ENCODE peak calls at places on chromosomes 11 and 22, in five cellular contexts. One of them, this sample, is unnamed.

GRCh38 chr22:28180804-28181203 is 261.7 kb upstream of the PITPNB start:
- DNase-seq in IMR-90: no peak
- DNase-seq in astrocyte: peak
- DNase-seq in coronary artery: no peak
- DNase-seq in A549: no peak
- DNase-seq in this sample: no peak

GRCh38 chr11:15674756-15675155 is 560.0 kb downstream of the INSC start:
- DNase-seq in astrocyte: no peak
- DNase-seq in A549: no peak
- DNase-seq in coronary artery: no peak
- DNase-seq in IMR-90: no peak
- DNase-seq in this sample: no peak

GRCh38 chr11:71491531-71492329 is 35.3 kb upstream of the KRTAP5-7 start:
- DNase-seq in A549: no peak
- DNase-seq in IMR-90: no peak
- DNase-seq in astrocyte: no peak
- DNase-seq in coronary artery: no peak
- DNase-seq in this sample: no peak

GRCh38 chr11:10326080-10326964 is 21.4 kb downstream of the ADM start:
- DNase-seq in coronary artery: no peak
- DNase-seq in A549: no peak
- DNase-seq in astrocyte: no peak
- DNase-seq in IMR-90: no peak
- DNase-seq in this sample: no peak

GRCh38 chr22:22546490-22546889 is 12.6 kb downstream of the PRAME start:
- DNase-seq in coronary artery: no peak
- DNase-seq in A549: no peak
- DNase-seq in IMR-90: peak
- DNase-seq in astrocyte: no peak
- DNase-seq in this sample: no peak

GRCh38 chr11:32487270-32487669 is 51.9 kb upstream of the WT1 start:
- DNase-seq in astrocyte: no peak
- DNase-seq in IMR-90: no peak
- DNase-seq in A549: peak
- DNase-seq in coronary artery: no peak
- DNase-seq in this sample: peak

GRCh38 chr11:26105762-26106423 is 226.0 kb upstream of the ANO3 start:
- DNase-seq in coronary artery: no peak
- DNase-seq in astrocyte: no peak
- DNase-seq in IMR-90: no peak
- DNase-seq in A549: no peak
- DNase-seq in this sample: no peak

GRCh38 chr11:128525411-128526243 is 61.7 kb downstream of the ETS1 start:
- DNase-seq in A549: no peak
- DNase-seq in astrocyte: peak
- DNase-seq in coronary artery: no peak
- DNase-seq in IMR-90: peak
- DNase-seq in this sample: no peak

GRCh38 chr22:18063311-18063710 is 14.5 kb upstream of the PEX26 start:
- DNase-seq in astrocyte: no peak
- DNase-seq in A549: no peak
- DNase-seq in coronary artery: no peak
- DNase-seq in IMR-90: no peak
- DNase-seq in this sample: no peak

GRCh38 chr11:12430912-12431311 is 53.5 kb downstream of the PARVA start:
- DNase-seq in IMR-90: peak
- DNase-seq in A549: peak
- DNase-seq in astrocyte: peak
- DNase-seq in coronary artery: peak
- DNase-seq in this sample: peak

GRCh38 chr11:81579339-81579738 is 1154.3 kb downstream of the FAM181B start:
- DNase-seq in astrocyte: no peak
- DNase-seq in A549: no peak
- DNase-seq in IMR-90: no peak
- DNase-seq in coronary artery: no peak
- DNase-seq in this sample: no peak

GRCh38 chr11:102004220-102004619 is 43.0 kb upstream of the CFAP300 start:
- DNase-seq in A549: no peak
- DNase-seq in coronary artery: no peak
- DNase-seq in astrocyte: no peak
- DNase-seq in IMR-90: no peak
- DNase-seq in this sample: no peak

GRCh38 chr11:72191961-72192381 is at the start of gene FOLR1:
- DNase-seq in astrocyte: peak
- DNase-seq in coronary artery: peak
- DNase-seq in IMR-90: no peak
- DNase-seq in A549: no peak
- DNase-seq in this sample: no peak

GRCh38 chr11:84583106-84583505 is 1044.0 kb downstream of the DLG2 start:
- DNase-seq in astrocyte: no peak
- DNase-seq in coronary artery: no peak
- DNase-seq in IMR-90: no peak
- DNase-seq in A549: no peak
- DNase-seq in this sample: no peak

GRCh38 chr22:40594346-40594745 is 42.2 kb downstream of the MRTFA start:
- DNase-seq in coronary artery: no peak
- DNase-seq in A549: no peak
- DNase-seq in IMR-90: no peak
- DNase-seq in astrocyte: no peak
- DNase-seq in this sample: no peak

GRCh38 chr11:124674168-124674517 is 439 bp downstream of the SPA17 start:
- DNase-seq in coronary artery: no peak
- DNase-seq in A549: peak
- DNase-seq in IMR-90: no peak
- DNase-seq in astrocyte: no peak
- DNase-seq in this sample: no peak

GRCh38 chr22:37897805-37898204 is 8.3 kb upstream of the MICALL1 start:
- DNase-seq in IMR-90: no peak
- DNase-seq in astrocyte: no peak
- DNase-seq in A549: no peak
- DNase-seq in coronary artery: no peak
- DNase-seq in this sample: no peak

GRCh38 chr11:1178201-1178885 is 20.6 kb downstream of the MUC5AC start:
- DNase-seq in IMR-90: no peak
- DNase-seq in A549: no peak
- DNase-seq in coronary artery: no peak
- DNase-seq in astrocyte: no peak
- DNase-seq in this sample: no peak

GRCh38 chr11:95065336-95065735 is 1.4 kb upstream of the SRSF8 start:
- DNase-seq in A549: no peak
- DNase-seq in astrocyte: no peak
- DNase-seq in coronary artery: no peak
- DNase-seq in IMR-90: no peak
- DNase-seq in this sample: no peak

GRCh38 chr11:41446107-41446506 is 13.3 kb downstream of the LRRC4C start:
- DNase-seq in IMR-90: no peak
- DNase-seq in A549: no peak
- DNase-seq in coronary artery: no peak
- DNase-seq in astrocyte: peak
- DNase-seq in this sample: no peak

GRCh38 chr11:66264893-66265292 is 3.5 kb upstream of the RAB1B start:
- DNase-seq in coronary artery: no peak
- DNase-seq in astrocyte: no peak
- DNase-seq in IMR-90: no peak
- DNase-seq in A549: no peak
- DNase-seq in this sample: no peak

GRCh38 chr11:67694875-67695555 is 20.6 kb upstream of the ALDH3B2 start:
- DNase-seq in A549: no peak
- DNase-seq in astrocyte: no peak
- DNase-seq in IMR-90: no peak
- DNase-seq in coronary artery: no peak
- DNase-seq in this sample: no peak

GRCh38 chr22:37419916-37420655 is 7.2 kb downstream of the ELFN2 start:
- DNase-seq in coronary artery: no peak
- DNase-seq in A549: no peak
- DNase-seq in IMR-90: peak
- DNase-seq in astrocyte: peak
- DNase-seq in this sample: peak

GRCh38 chr22:43847376-43848289 is 14.7 kb downstream of the SULT4A1 start:
- DNase-seq in astrocyte: no peak
- DNase-seq in coronary artery: peak
- DNase-seq in A549: no peak
- DNase-seq in IMR-90: no peak
- DNase-seq in this sample: no peak

GRCh38 chr22:40507491-40507890 is 129.0 kb downstream of the MRTFA start:
- DNase-seq in astrocyte: no peak
- DNase-seq in coronary artery: no peak
- DNase-seq in A549: no peak
- DNase-seq in IMR-90: no peak
- DNase-seq in this sample: no peak

GRCh38 chr11:94486068-94486467 is 7.6 kb downstream of the MRE11 start:
- DNase-seq in IMR-90: no peak
- DNase-seq in astrocyte: no peak
- DNase-seq in coronary artery: no peak
- DNase-seq in A549: no peak
- DNase-seq in this sample: no peak

GRCh38 chr22:42294034-42294985 is 23.9 kb upstream of the TCF20 start:
- DNase-seq in A549: no peak
- DNase-seq in astrocyte: peak
- DNase-seq in IMR-90: peak
- DNase-seq in coronary artery: no peak
- DNase-seq in this sample: peak

GRCh38 chr22:43509337-43509736 is 97.5 kb downstream of the MPPED1 start:
- DNase-seq in astrocyte: no peak
- DNase-seq in coronary artery: no peak
- DNase-seq in IMR-90: no peak
- DNase-seq in A549: no peak
- DNase-seq in this sample: no peak

GRCh38 chr11:27201454-27202302 is 161.1 kb downstream of the BBOX1 start:
- DNase-seq in A549: peak
- DNase-seq in astrocyte: peak
- DNase-seq in coronary artery: no peak
- DNase-seq in IMR-90: peak
- DNase-seq in this sample: peak

GRCh38 chr11:36672815-36673450 is 74.9 kb upstream of the RAG2 start:
- DNase-seq in astrocyte: peak
- DNase-seq in coronary artery: no peak
- DNase-seq in A549: no peak
- DNase-seq in IMR-90: peak
- DNase-seq in this sample: peak

GRCh38 chr22:46628756-46629155 is 8.6 kb downstream of the GRAMD4 start:
- DNase-seq in IMR-90: no peak
- DNase-seq in A549: no peak
- DNase-seq in astrocyte: no peak
- DNase-seq in coronary artery: no peak
- DNase-seq in this sample: no peak

GRCh38 chr11:131944709-131945108 is 574.3 kb downstream of the NTM start:
- DNase-seq in A549: no peak
- DNase-seq in astrocyte: no peak
- DNase-seq in IMR-90: peak
- DNase-seq in coronary artery: no peak
- DNase-seq in this sample: no peak

GRCh38 chr11:62217191-62217748 is 8.8 kb downstream of the SCGB2A1 start:
- DNase-seq in astrocyte: no peak
- DNase-seq in IMR-90: no peak
- DNase-seq in A549: no peak
- DNase-seq in coronary artery: no peak
- DNase-seq in this sample: peak

GRCh38 chr11:2662430-2663299 is 37.1 kb downstream of the KCNQ1OT1 start:
- DNase-seq in astrocyte: no peak
- DNase-seq in IMR-90: no peak
- DNase-seq in coronary artery: peak
- DNase-seq in A549: no peak
- DNase-seq in this sample: no peak
- H3K27ac ChIP-seq in astrocyte: no peak
- H3K27ac ChIP-seq in IMR-90: no peak
- H3K27ac ChIP-seq in coronary artery: no peak
- H3K27ac ChIP-seq in A549: no peak
- H3K27ac ChIP-seq in this sample: no peak

GRCh38 chr11:57403176-57404147 is 13.0 kb upstream of the PRG2 start:
- DNase-seq in IMR-90: no peak
- DNase-seq in A549: no peak
- DNase-seq in astrocyte: no peak
- DNase-seq in coronary artery: no peak
- DNase-seq in this sample: no peak
- TF ChIP-seq CTCF in IMR-90: no peak
- TF ChIP-seq CTCF in A549: no peak
- TF ChIP-seq CTCF in astrocyte: no peak
- TF ChIP-seq CTCF in coronary artery: no peak
- TF ChIP-seq CTCF in this sample: no peak

GRCh38 chr11:86592659-86593451 is 79.6 kb downstream of the ME3 start:
- DNase-seq in astrocyte: peak
- DNase-seq in A549: peak
- DNase-seq in IMR-90: peak
- DNase-seq in coronary artery: no peak
- DNase-seq in this sample: peak
- H3K27ac ChIP-seq in astrocyte: peak
- H3K27ac ChIP-seq in A549: peak
- H3K27ac ChIP-seq in IMR-90: no peak
- H3K27ac ChIP-seq in coronary artery: peak
- H3K27ac ChIP-seq in this sample: no peak

GRCh38 chr11:103619480-103619879 is 417.0 kb upstream of the DDI1 start:
- DNase-seq in astrocyte: no peak
- DNase-seq in A549: no peak
- DNase-seq in coronary artery: no peak
- DNase-seq in IMR-90: no peak
- DNase-seq in this sample: no peak
- TF ChIP-seq CTCF in astrocyte: no peak
- TF ChIP-seq CTCF in A549: peak
- TF ChIP-seq CTCF in coronary artery: no peak
- TF ChIP-seq CTCF in IMR-90: no peak
- TF ChIP-seq CTCF in this sample: peak

GRCh38 chr11:111549869-111550203 is 9.3 kb downstream of the LAYN start:
- DNase-seq in IMR-90: no peak
- DNase-seq in A549: no peak
- DNase-seq in astrocyte: no peak
- DNase-seq in coronary artery: no peak
- DNase-seq in this sample: no peak
- H3K27ac ChIP-seq in IMR-90: no peak
- H3K27ac ChIP-seq in A549: no peak
- H3K27ac ChIP-seq in astrocyte: no peak
- H3K27ac ChIP-seq in coronary artery: no peak
- H3K27ac ChIP-seq in this sample: no peak

GRCh38 chr11:111352935-111353695 is 26.0 kb downstream of the POU2AF1 start:
- DNase-seq in coronary artery: no peak
- DNase-seq in astrocyte: no peak
- DNase-seq in IMR-90: no peak
- DNase-seq in A549: no peak
- DNase-seq in this sample: no peak
- TF ChIP-seq CTCF in coronary artery: no peak
- TF ChIP-seq CTCF in astrocyte: no peak
- TF ChIP-seq CTCF in IMR-90: no peak
- TF ChIP-seq CTCF in A549: no peak
- TF ChIP-seq CTCF in this sample: no peak

GRCh38 chr22:45600791-45601730 is 70.6 kb upstream of the ATXN10 start:
- DNase-seq in A549: no peak
- DNase-seq in coronary artery: no peak
- DNase-seq in astrocyte: peak
- DNase-seq in IMR-90: peak
- DNase-seq in this sample: no peak

GRCh38 chr22:45602004-45602733 is 69.5 kb upstream of the ATXN10 start:
- DNase-seq in astrocyte: no peak
- DNase-seq in IMR-90: no peak
- DNase-seq in A549: no peak
- DNase-seq in coronary artery: no peak
- DNase-seq in this sample: no peak

GRCh38 chr22:45602824-45603301 is 68.8 kb upstream of the ATXN10 start:
- DNase-seq in IMR-90: no peak
- DNase-seq in astrocyte: peak
- DNase-seq in A549: no peak
- DNase-seq in coronary artery: no peak
- DNase-seq in this sample: peak

GRCh38 chr22:45604239-45604711 is 67.4 kb upstream of the ATXN10 start:
- DNase-seq in coronary artery: no peak
- DNase-seq in A549: peak
- DNase-seq in astrocyte: peak
- DNase-seq in IMR-90: peak
- DNase-seq in this sample: peak

GRCh38 chr22:45603631-45604030 is 68.0 kb upstream of the ATXN10 start:
- DNase-seq in IMR-90: no peak
- DNase-seq in astrocyte: no peak
- DNase-seq in coronary artery: no peak
- DNase-seq in A549: no peak
- DNase-seq in this sample: no peak
- H3K27ac ChIP-seq in IMR-90: no peak
- H3K27ac ChIP-seq in astrocyte: no peak
- H3K27ac ChIP-seq in coronary artery: no peak
- H3K27ac ChIP-seq in A549: peak
- H3K27ac ChIP-seq in this sample: no peak

This sample was measured in RWPE1.